ENCODE peak calls at places on chromosome 21, in nine cellular contexts. W is PC-9; S is stomach; V is CD8-positive, alpha-beta T cell; N is Peyer's patch; H is left lung; K is sigmoid colon; P is neural progenitor cell; T is OCI-LY7. B is an unnamed sample. For H3K4me1, the result is how much of the 10 kb centered on the place peaks cover.

GRCh38 chr21:28927122-28927521 is 65.6 kb downstream of the LTN1 start:
- DNase-seq in W (no peak), S (no peak), V (no peak), N (no peak), H (no peak), K (no peak), P (no peak), T (no peak), B (no peak)

GRCh38 chr21:36454079-36454478 is 25.8 kb downstream of the CLDN14 start:
- DNase-seq in W (no peak), S (no peak), V (no peak), N (no peak), H (no peak), K (no peak), P (peak), T (no peak), B (no peak)

GRCh38 chr21:30718239-30718909 is at the start of gene KRTAP21-3:
- DNase-seq in W (no peak), S (no peak), V (no peak), N (no peak), H (no peak), K (no peak), P (no peak), T (no peak), B (no peak)

GRCh38 chr21:41107602-41108001 is 60.4 kb upstream of the BACE2 start:
- DNase-seq in W (no peak), S (no peak), V (no peak), N (no peak), H (no peak), K (no peak), P (no peak), T (no peak), B (no peak)

GRCh38 chr21:36474591-36474990 is 5.3 kb downstream of the CLDN14 start:
- DNase-seq in W (no peak), S (no peak), V (no peak), N (no peak), H (no peak), K (no peak), P (no peak), T (no peak), B (no peak)

GRCh38 chr21:36860736-36861594 is 105.5 kb downstream of the HLCS start:
- DNase-seq in W (peak), S (no peak), V (no peak), N (no peak), H (no peak), K (no peak), P (no peak), T (no peak), B (no peak)

GRCh38 chr21:28111151-28111619 is 881.5 kb downstream of the LTN1 start:
- DNase-seq in W (no peak), S (no peak), V (no peak), N (no peak), H (peak), K (peak), P (no peak), T (no peak), B (peak)

GRCh38 chr21:31335957-31336738 is 7.9 kb downstream of the TIAM1 start:
- DNase-seq in W (no peak), S (no peak), V (no peak), N (no peak), H (no peak), K (peak), P (no peak), T (no peak), B (no peak)

DNA sequence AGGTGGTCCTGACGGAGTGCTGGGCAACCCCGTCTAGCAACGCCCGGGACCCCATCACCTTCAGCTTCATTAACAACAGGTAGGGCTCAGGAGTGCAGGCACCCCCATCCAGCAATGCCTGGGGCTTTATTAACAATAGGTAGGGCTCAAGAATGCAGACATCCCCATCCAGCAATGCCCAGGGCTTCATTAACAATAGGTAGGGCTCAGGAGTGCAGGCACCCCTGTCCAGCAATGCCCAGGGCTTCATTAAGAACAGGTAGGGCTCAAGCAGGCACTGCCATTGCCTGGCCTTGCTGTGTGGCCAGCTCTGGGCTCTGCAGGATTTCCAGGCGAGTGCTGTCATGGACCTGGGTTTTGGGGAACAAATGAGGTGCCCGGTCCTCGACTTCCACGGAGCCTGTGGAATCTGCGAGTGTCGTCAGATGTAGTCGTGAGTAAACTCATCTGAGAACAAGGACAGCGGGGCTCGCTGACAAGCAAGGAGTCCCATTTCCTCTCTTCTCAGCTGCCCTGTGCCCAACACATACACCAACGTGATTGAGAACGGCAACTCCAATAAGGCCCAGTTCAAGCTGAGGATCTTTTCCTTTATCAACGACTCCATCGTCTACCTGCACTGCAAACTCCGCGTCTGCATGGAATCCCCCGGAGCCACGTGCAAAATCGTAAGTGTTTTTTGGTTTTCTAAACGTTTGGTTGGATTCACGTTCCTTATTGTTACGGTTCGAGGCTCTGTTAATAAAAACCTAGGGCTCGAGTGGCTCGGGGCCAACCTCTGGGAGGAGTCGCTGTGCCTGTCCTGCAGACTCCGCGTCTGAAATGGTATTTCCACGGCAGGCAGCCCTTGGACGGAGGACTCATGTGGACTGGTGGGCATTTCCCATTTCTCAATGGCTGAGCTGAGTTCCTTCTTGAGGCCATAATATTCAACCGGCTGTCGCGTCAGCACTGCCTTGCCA is 56.3 kb downstream of the UMODL1 start:
- DNase-seq in W (no peak), S (no peak), V (no peak), N (no peak), H (no peak), K (no peak), P (no peak), T (no peak), B (peak)
- H3K4me3 ChIP-seq in W (no peak), S (no peak), V (no peak), N (no peak), H (no peak), K (no peak), P (no peak), T (no peak), B (no peak)

DNA sequence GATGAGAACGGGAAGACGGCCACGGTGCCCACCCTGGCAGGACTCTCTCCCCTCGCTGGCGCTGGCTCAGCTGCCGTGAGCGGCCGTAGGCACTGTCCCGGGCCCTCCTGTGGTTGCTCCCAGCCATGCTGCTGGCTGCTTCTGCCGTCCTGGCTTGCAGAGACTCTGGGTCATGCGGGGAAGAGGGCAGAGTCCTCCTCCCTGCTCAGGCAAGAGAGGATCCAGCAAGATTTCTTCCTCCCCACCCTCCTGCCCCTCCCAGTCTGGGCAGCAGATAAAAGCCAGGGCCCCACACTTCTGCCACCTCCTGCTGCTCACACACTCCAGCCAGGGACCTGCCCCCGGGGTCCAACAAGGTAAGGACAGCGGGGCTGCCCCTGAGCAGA is 60.1 kb downstream of the AGPAT3 start:
- DNase-seq in W (no peak), S (no peak), V (no peak), N (peak), H (no peak), K (peak), P (no peak), T (no peak), B (no peak)
- H3K4me1 ChIP-seq in W (under half), S (under half), V (under half), N (half or more), H (under half), K (under half), P (under half), T (under half), B (under half)

GRCh38 chr21:25639167-25639921 is at the start of gene JAM2:
- DNase-seq in W (no peak), S (no peak), V (peak), N (peak), H (peak), K (peak), P (peak), T (peak), B (peak)
- H3K4me3 ChIP-seq in W (no peak), S (peak), V (peak), N (peak), H (peak), K (peak), P (peak), T (peak), B (peak)

GRCh38 chr21:44306926-44307687 is 7.3 kb downstream of the PFKL start:
- DNase-seq in W (no peak), S (no peak), V (no peak), N (no peak), H (no peak), K (no peak), P (peak), T (no peak), B (no peak)

GRCh38 chr21:44304041-44304738 is 4.3 kb downstream of the PFKL start:
- DNase-seq in W (no peak), S (no peak), V (no peak), N (no peak), H (no peak), K (no peak), P (peak), T (no peak), B (no peak)

GRCh38 chr21:44303490-44303981 is 3.7 kb downstream of the PFKL start:
- DNase-seq in W (no peak), S (peak), V (no peak), N (peak), H (no peak), K (no peak), P (no peak), T (peak), B (no peak)

GRCh38 chr21:44305691-44306090 is 5.8 kb downstream of the PFKL start:
- DNase-seq in W (no peak), S (no peak), V (no peak), N (no peak), H (no peak), K (no peak), P (no peak), T (no peak), B (no peak)

DNA sequence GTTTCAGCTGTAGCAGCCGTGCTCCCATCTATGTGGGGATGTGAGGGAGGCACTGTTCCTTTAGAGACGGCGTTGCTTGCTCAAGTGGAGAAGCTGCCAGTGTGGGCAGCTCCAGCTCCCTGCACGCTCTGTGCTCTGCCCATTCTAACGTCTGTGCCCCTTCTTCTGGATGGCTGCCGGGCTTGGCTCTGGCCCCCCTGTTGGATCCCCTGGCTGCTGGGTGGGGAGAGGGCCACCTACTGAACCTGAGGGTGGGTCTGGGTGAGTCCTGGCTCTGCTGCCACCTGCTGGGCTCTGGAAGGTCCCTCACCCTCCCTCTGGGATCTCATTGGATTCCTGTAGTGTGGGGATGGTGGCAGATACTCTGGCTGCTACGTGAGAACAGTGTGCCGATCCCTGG is 5.0 kb downstream of the PFKL start:
- DNase-seq in W (no peak), S (peak), V (peak), N (peak), H (no peak), K (no peak), P (peak), T (peak), B (peak)
- H3K4me1 ChIP-seq in W (under half), S (under half), V (under half), N (half or more), H (under half), K (under half), P (under half), T (under half), B (under half)

DNA sequence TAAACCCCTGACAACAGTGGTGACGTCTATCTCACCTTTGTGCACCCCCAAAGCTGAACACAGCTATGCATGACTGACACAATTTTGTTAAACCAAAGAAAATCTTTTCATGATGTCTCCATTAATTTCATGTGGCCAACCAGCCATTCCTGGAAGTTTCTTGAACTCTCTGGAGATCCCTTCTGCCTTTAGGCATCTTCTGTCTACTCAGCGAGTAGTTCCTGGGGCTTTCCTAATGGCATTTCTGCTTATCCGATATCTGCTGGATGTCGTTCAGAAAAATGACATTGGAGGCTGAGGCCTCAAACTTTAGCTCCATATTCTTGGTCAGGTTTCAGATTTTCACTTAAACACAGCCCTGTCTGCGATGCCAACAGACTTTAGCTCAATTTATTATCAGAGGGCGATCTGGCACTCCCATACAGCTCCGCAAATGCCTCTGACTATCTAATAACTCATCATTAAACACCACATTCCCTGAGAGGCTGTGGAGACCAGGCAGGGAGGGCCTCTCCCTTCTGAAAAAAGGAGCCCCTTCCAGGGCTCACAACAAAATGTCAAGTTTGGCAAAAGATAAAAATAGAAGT is 46.4 kb upstream of the ETS2 start:
- DNase-seq in W (no peak), S (no peak), V (no peak), N (no peak), H (no peak), K (no peak), P (no peak), T (no peak), B (no peak)
- H3K4me3 ChIP-seq in W (no peak), S (no peak), V (no peak), N (no peak), H (no peak), K (no peak), P (no peak), T (no peak), B (no peak)

DNA sequence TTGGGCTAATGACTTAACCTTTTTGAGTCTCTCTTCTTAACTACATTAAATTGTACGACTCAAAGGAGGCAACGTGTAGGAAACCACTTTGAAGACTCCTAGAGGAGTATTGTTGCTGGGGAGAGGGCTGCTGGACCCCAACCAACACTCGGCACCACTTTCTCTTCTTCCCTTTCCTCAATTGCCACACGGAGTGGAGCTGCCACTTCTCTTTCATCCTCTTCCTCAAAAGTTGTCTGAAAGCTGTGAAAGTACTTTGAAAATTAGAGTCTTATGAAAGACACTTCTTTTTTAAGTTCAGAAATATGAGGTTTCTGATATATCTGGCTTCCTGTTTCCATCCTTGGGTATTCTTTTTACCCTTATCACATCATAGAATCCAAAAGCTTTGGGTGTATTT is 59.5 kb downstream of the MRPS6 start:
- DNase-seq in W (no peak), S (no peak), V (no peak), N (no peak), H (no peak), K (no peak), P (no peak), T (no peak), B (no peak)
- H3K4me1 ChIP-seq in W (under half), S (under half), V (half or more), N (under half), H (half or more), K (half or more), P (under half), T (under half), B (under half)

GRCh38 chr21:14686466-14687276 is 140.6 kb upstream of the SAMSN1 start:
- DNase-seq in W (no peak), S (no peak), V (no peak), N (no peak), H (no peak), K (no peak), P (no peak), T (peak), B (no peak)
- H3K4me3 ChIP-seq in W (no peak), S (no peak), V (no peak), N (no peak), H (no peak), K (no peak), P (no peak), T (peak), B (no peak)